ENCODE peak calls at places on chromosome 6, in five cellular contexts. Q, Y, I, F and G are unnamed samples.

GRCh38 chr6:157258878-157259277 is 64.4 kb downstream of the TMEM242 start:
- DNase-seq in Q (no peak), I (no peak), F (no peak), Y (no peak), G (no peak)

GRCh38 chr6:125586074-125586473 is 163.4 kb upstream of the HEY2 start:
- DNase-seq in I (no peak), Q (peak; percentile 3), F (no peak), Y (no peak), G (no peak)

GRCh38 chr6:156687875-156688549 is 89.2 kb upstream of the ARID1B start:
- DNase-seq in I (no peak), F (no peak), Q (peak; percentile 45), Y (no peak), G (peak; percentile 51)

GRCh38 chr6:46466570-46466969 is 24.7 kb downstream of the RCAN2 start:
- DNase-seq in I (no peak), Y (no peak), F (no peak), Q (no peak), G (no peak)

GRCh38 chr6:156655267-156655918 is 121.8 kb upstream of the ARID1B start:
- DNase-seq in F (no peak), Q (no peak), Y (no peak), I (no peak), G (no peak)

GRCh38 chr6:165055231-165055630 is 254.2 kb downstream of the C6orf118 start:
- DNase-seq in F (peak; percentile 3), Q (no peak), Y (no peak), I (no peak), G (no peak)

GRCh38 chr6:17423018-17423417 is 29.6 kb downstream of the CAP2 start:
- DNase-seq in Q (no peak), F (no peak), Y (no peak), I (no peak), G (no peak)

GRCh38 chr6:65633516-65633915 is 73.5 kb downstream of the EYS start:
- DNase-seq in I (no peak), F (peak; percentile 18), Q (no peak), Y (no peak), G (no peak)

DNA sequence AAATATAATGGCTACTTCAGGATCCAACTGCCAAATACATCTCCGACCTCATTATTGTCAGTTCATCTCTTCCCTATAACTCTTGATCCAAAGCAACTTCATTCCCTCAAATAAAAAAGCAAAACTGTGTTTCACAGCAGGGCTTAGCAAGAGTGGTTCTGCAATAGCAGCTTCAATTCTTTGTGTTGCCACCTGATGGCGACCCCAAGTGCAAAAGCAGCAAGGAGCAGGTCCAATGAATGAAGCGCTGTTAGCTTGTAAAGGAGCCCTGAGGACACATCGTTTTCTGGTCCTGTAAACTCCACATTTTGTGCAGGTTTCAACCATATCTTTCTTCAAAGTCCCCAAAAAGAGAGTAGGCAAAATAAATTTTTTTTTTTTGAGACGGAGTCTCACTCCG is 19.6 kb downstream of the RTN4IP1 start:
- DNase-seq in I (peak; percentile 47), Q (no peak), F (no peak), Y (no peak), G (peak; percentile 25)
- TF ChIP-seq CTCF in I (peak; percentile 20), Q (peak; percentile 19), F (peak; percentile 49), Y (peak; percentile 18), G (no peak)

GRCh38 chr6:107460074-107460631 is 789 bp upstream of the PDSS2 start:
- DNase-seq in I (no peak), Q (peak; percentile 13), F (no peak), Y (no peak), G (no peak)

GRCh38 chr6:107458687-107459282 is 579 bp downstream of the PDSS2 start:
- DNase-seq in I (peak; percentile 39), F (no peak), Y (no peak), Q (peak; percentile 26), G (peak; percentile 36)

DNA sequence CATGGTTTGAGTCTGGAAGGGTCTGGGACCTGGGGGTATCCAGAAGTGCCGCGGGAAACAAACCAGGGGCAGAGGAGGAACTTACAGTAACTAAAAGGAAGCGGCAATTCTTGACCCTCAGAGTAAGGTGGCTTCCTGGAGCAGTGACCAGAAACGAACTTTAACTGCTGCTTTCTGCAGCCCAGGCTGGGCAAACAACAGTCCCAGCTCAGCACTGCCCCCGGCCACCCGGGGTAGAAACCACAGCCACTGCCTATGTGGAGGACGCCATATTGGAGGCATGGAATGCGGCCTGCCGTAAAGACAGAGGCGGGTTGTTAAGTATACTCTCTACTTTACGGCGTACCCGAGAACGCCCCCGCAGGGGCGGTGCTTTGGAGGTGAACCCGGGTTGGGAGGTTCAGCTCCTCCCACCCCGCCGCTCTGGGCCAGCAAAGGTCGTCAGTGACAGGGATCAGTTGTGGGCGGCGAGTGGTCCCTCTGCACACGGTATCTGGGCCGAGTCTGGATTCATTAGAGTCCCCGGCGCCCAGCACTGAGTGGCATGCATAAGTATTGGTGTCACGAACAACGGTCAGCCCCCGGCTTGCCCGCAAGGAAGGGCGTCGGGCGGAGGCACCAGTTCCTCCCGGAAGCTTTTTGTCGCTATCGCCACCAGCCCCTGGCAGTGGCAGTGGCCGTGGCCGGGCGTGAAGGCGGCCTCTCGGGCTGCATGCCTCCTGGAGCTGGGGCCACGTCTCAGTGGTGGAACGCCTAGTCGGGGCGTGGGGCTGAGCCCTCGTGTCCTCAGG is at the start of gene PDSS2:
- DNase-seq in Q (peak; percentile 96), I (peak; percentile 98), F (peak; percentile 87), Y (peak; percentile 99), G (peak; percentile 100)
- TF ChIP-seq CTCF in Q (peak; percentile 53), I (peak; percentile 57), F (peak; percentile 66), Y (peak; percentile 50), G (peak; percentile 7)

GRCh38 chr6:90459225-90459758 is 127.6 kb downstream of the MAP3K7 start:
- DNase-seq in Y (no peak), Q (no peak), F (no peak), I (no peak), G (no peak)

GRCh38 chr6:90461367-90461766 is 125.5 kb downstream of the MAP3K7 start:
- DNase-seq in I (no peak), Q (no peak), Y (no peak), F (no peak), G (no peak)

GRCh38 chr6:90462102-90462501 is 124.8 kb downstream of the MAP3K7 start:
- DNase-seq in I (no peak), Q (no peak), Y (no peak), F (no peak), G (no peak)

GRCh38 chr6:90458353-90459224 is 128.3 kb downstream of the MAP3K7 start:
- DNase-seq in Q (no peak), Y (no peak), I (no peak), F (no peak), G (no peak)

DNA sequence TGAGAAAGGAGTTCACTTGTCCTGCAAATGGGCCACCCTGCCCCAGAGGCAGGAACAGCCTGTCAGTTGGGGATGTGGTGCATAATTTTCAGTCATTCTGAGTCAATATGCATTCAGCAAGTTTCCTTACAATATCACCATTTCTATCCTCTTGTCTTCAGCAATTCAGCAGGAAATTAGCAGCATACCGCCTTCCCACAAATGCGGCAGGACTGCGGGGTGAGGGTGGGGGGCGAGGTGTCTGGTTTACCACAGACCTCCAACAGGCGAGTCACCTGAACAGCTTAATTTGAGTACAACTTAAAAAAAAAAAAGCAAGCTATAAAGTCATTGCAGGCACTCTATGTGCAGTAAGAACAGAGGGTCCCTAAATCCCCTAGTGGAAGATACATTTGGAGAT is 126.8 kb downstream of the MAP3K7 start:
- DNase-seq in F (no peak), I (no peak), Y (no peak), Q (no peak), G (no peak)
- TF ChIP-seq CTCF in F (no peak), I (no peak), Y (no peak), Q (no peak), G (no peak)

GRCh38 chr6:88631830-88632229 is 331.6 kb downstream of the RNGTT start:
- DNase-seq in Q (no peak), F (no peak), I (no peak), Y (no peak), G (no peak)

GRCh38 chr6:88626460-88626859 is 337.0 kb downstream of the RNGTT start:
- DNase-seq in F (no peak), I (no peak), Y (no peak), Q (peak; percentile 34), G (no peak)

GRCh38 chr6:88633782-88634181 is 329.6 kb downstream of the RNGTT start:
- DNase-seq in I (no peak), Q (no peak), F (no peak), Y (no peak), G (no peak)

DNA sequence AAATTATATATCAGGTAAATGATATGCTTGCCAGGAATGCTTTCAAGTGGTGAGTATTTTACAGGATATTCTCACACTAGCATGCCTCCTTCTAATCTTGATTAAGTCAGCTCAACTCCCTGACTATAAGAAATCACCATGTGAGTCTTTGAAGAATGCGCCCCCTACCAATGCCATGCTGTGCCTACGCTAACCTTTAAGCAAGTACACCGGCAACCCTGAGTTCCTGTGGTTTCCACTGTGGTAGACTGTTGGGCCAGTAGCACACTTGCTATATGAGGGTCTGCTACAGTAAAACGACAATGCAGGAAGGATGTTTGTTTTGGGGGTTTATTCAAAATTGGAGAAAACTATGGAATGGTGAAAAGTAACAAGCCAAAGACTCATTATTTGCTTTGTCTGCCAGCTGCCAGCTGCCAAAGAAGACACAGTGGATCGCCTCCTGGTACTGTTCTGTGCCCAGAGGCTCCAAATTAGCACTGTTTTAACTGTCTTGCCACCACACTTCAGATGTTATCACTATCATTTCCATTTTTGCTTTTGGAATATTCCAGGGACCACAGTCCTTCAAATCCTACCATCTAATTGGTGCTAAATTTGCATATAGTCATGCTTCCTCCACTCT is 333.5 kb downstream of the RNGTT start:
- DNase-seq in I (peak; percentile 25), F (peak; percentile 33), Q (no peak), Y (no peak), G (no peak)
- TF ChIP-seq CTCF in I (no peak), F (peak; percentile 43), Q (no peak), Y (no peak), G (no peak)